ENCODE peak calls at places on chromosomes 3 and 15, in nine cellular contexts. One of them, this sample, is unnamed.

GRCh38 chr3:72960812-72961518 is 35.6 kb upstream of the PPP4R2 start:
- DNase-seq in heart right ventricle: peak
- DNase-seq in mammary epithelial cell: no peak
- DNase-seq in CD8-positive, alpha-beta T cell: no peak
- DNase-seq in stomach: no peak
- DNase-seq in colonic mucosa: peak
- DNase-seq in HL-60: no peak
- DNase-seq in AG04450: peak
- DNase-seq in H9: no peak
- DNase-seq in this sample: no peak

GRCh38 chr3:122052968-122053367 is 2.2 kb upstream of the CD86 start:
- DNase-seq in colonic mucosa: no peak
- DNase-seq in mammary epithelial cell: no peak
- DNase-seq in CD8-positive, alpha-beta T cell: no peak
- DNase-seq in H9: no peak
- DNase-seq in HL-60: no peak
- DNase-seq in heart right ventricle: no peak
- DNase-seq in AG04450: no peak
- DNase-seq in stomach: no peak
- DNase-seq in this sample: no peak

GRCh38 chr15:70523192-70523591 is 240.2 kb downstream of the UACA start:
- DNase-seq in AG04450: no peak
- DNase-seq in HL-60: no peak
- DNase-seq in heart right ventricle: no peak
- DNase-seq in stomach: no peak
- DNase-seq in colonic mucosa: no peak
- DNase-seq in CD8-positive, alpha-beta T cell: no peak
- DNase-seq in H9: peak
- DNase-seq in mammary epithelial cell: no peak
- DNase-seq in this sample: peak

GRCh38 chr3:174495928-174496327 is 363.2 kb upstream of the NAALADL2 start:
- DNase-seq in AG04450: no peak
- DNase-seq in H9: no peak
- DNase-seq in heart right ventricle: no peak
- DNase-seq in colonic mucosa: no peak
- DNase-seq in CD8-positive, alpha-beta T cell: no peak
- DNase-seq in stomach: no peak
- DNase-seq in HL-60: no peak
- DNase-seq in mammary epithelial cell: no peak
- DNase-seq in this sample: no peak

GRCh38 chr3:61299343-61299742 is 48.1 kb upstream of the FHIT start:
- DNase-seq in mammary epithelial cell: no peak
- DNase-seq in AG04450: no peak
- DNase-seq in heart right ventricle: no peak
- DNase-seq in HL-60: no peak
- DNase-seq in H9: no peak
- DNase-seq in stomach: no peak
- DNase-seq in CD8-positive, alpha-beta T cell: no peak
- DNase-seq in colonic mucosa: no peak
- DNase-seq in this sample: peak

GRCh38 chr3:130395916-130396315 is 50.4 kb downstream of the COL6A5 start:
- DNase-seq in mammary epithelial cell: peak
- DNase-seq in H9: peak
- DNase-seq in AG04450: no peak
- DNase-seq in CD8-positive, alpha-beta T cell: no peak
- DNase-seq in HL-60: no peak
- DNase-seq in colonic mucosa: no peak
- DNase-seq in heart right ventricle: no peak
- DNase-seq in stomach: no peak
- DNase-seq in this sample: peak

GRCh38 chr15:83206387-83206970 is 1.1 kb downstream of the HDGFL3 start:
- DNase-seq in H9: peak
- DNase-seq in AG04450: no peak
- DNase-seq in CD8-positive, alpha-beta T cell: no peak
- DNase-seq in colonic mucosa: peak
- DNase-seq in HL-60: no peak
- DNase-seq in stomach: no peak
- DNase-seq in heart right ventricle: no peak
- DNase-seq in mammary epithelial cell: peak
- DNase-seq in this sample: no peak

GRCh38 chr3:135918600-135918999 is 46.9 kb upstream of the PPP2R3A start:
- DNase-seq in CD8-positive, alpha-beta T cell: no peak
- DNase-seq in mammary epithelial cell: peak
- DNase-seq in AG04450: no peak
- DNase-seq in HL-60: no peak
- DNase-seq in H9: no peak
- DNase-seq in heart right ventricle: no peak
- DNase-seq in colonic mucosa: no peak
- DNase-seq in stomach: no peak
- DNase-seq in this sample: no peak

GRCh38 chr15:87500240-87500639 is 756.3 kb downstream of the NTRK3 start:
- DNase-seq in mammary epithelial cell: no peak
- DNase-seq in H9: peak
- DNase-seq in stomach: no peak
- DNase-seq in AG04450: no peak
- DNase-seq in heart right ventricle: no peak
- DNase-seq in colonic mucosa: no peak
- DNase-seq in HL-60: no peak
- DNase-seq in CD8-positive, alpha-beta T cell: no peak
- DNase-seq in this sample: peak

GRCh38 chr3:173747427-173747826 is 349.9 kb downstream of the NLGN1 start:
- DNase-seq in AG04450: no peak
- DNase-seq in H9: no peak
- DNase-seq in colonic mucosa: no peak
- DNase-seq in CD8-positive, alpha-beta T cell: no peak
- DNase-seq in HL-60: no peak
- DNase-seq in heart right ventricle: no peak
- DNase-seq in mammary epithelial cell: peak
- DNase-seq in stomach: no peak
- DNase-seq in this sample: no peak

GRCh38 chr3:69787436-69788168 is 48.3 kb downstream of the MITF start:
- DNase-seq in HL-60: no peak
- DNase-seq in mammary epithelial cell: peak
- DNase-seq in colonic mucosa: no peak
- DNase-seq in stomach: no peak
- DNase-seq in CD8-positive, alpha-beta T cell: no peak
- DNase-seq in AG04450: peak
- DNase-seq in H9: no peak
- DNase-seq in heart right ventricle: no peak
- DNase-seq in this sample: no peak

GRCh38 chr3:43638594-43639447 is 17.0 kb upstream of the ANO10 start:
- DNase-seq in stomach: peak
- DNase-seq in mammary epithelial cell: peak
- DNase-seq in heart right ventricle: no peak
- DNase-seq in CD8-positive, alpha-beta T cell: no peak
- DNase-seq in H9: peak
- DNase-seq in colonic mucosa: peak
- DNase-seq in AG04450: no peak
- DNase-seq in HL-60: no peak
- DNase-seq in this sample: peak

GRCh38 chr15:62883938-62884479 is 158.5 kb upstream of the TPM1 start:
- DNase-seq in H9: no peak
- DNase-seq in stomach: no peak
- DNase-seq in mammary epithelial cell: no peak
- DNase-seq in CD8-positive, alpha-beta T cell: no peak
- DNase-seq in heart right ventricle: no peak
- DNase-seq in colonic mucosa: no peak
- DNase-seq in AG04450: peak
- DNase-seq in HL-60: no peak
- DNase-seq in this sample: no peak

GRCh38 chr3:42961633-42962032 is 17.5 kb upstream of the GASK1A start:
- DNase-seq in heart right ventricle: no peak
- DNase-seq in colonic mucosa: peak
- DNase-seq in mammary epithelial cell: peak
- DNase-seq in H9: no peak
- DNase-seq in CD8-positive, alpha-beta T cell: no peak
- DNase-seq in stomach: peak
- DNase-seq in HL-60: no peak
- DNase-seq in AG04450: peak
- DNase-seq in this sample: peak

GRCh38 chr15:77224352-77224751 is 153.4 kb upstream of the TSPAN3 start:
- DNase-seq in H9: no peak
- DNase-seq in colonic mucosa: no peak
- DNase-seq in stomach: no peak
- DNase-seq in CD8-positive, alpha-beta T cell: no peak
- DNase-seq in mammary epithelial cell: no peak
- DNase-seq in AG04450: no peak
- DNase-seq in HL-60: no peak
- DNase-seq in heart right ventricle: no peak
- DNase-seq in this sample: no peak

GRCh38 chr3:34676431-34676830 is 878.0 kb downstream of the PDCD6IP start:
- DNase-seq in HL-60: no peak
- DNase-seq in CD8-positive, alpha-beta T cell: no peak
- DNase-seq in H9: no peak
- DNase-seq in mammary epithelial cell: no peak
- DNase-seq in stomach: no peak
- DNase-seq in colonic mucosa: no peak
- DNase-seq in AG04450: no peak
- DNase-seq in heart right ventricle: no peak
- DNase-seq in this sample: no peak

GRCh38 chr3:52529376-52530333 is 4.0 kb downstream of the NT5DC2 start:
- DNase-seq in HL-60: no peak
- DNase-seq in H9: no peak
- DNase-seq in AG04450: no peak
- DNase-seq in mammary epithelial cell: no peak
- DNase-seq in stomach: peak
- DNase-seq in CD8-positive, alpha-beta T cell: no peak
- DNase-seq in heart right ventricle: no peak
- DNase-seq in colonic mucosa: no peak
- DNase-seq in this sample: peak

GRCh38 chr3:78871048-78871447 is 896.8 kb downstream of the ROBO1 start:
- DNase-seq in H9: no peak
- DNase-seq in stomach: no peak
- DNase-seq in CD8-positive, alpha-beta T cell: no peak
- DNase-seq in colonic mucosa: no peak
- DNase-seq in HL-60: no peak
- DNase-seq in mammary epithelial cell: peak
- DNase-seq in AG04450: no peak
- DNase-seq in heart right ventricle: no peak
- DNase-seq in this sample: no peak

GRCh38 chr15:27899583-27900295 is 199.4 kb downstream of the OCA2 start:
- DNase-seq in H9: peak
- DNase-seq in CD8-positive, alpha-beta T cell: no peak
- DNase-seq in HL-60: no peak
- DNase-seq in AG04450: no peak
- DNase-seq in heart right ventricle: no peak
- DNase-seq in mammary epithelial cell: no peak
- DNase-seq in stomach: no peak
- DNase-seq in colonic mucosa: no peak
- DNase-seq in this sample: no peak

GRCh38 chr15:74723754-74724334 is 1.5 kb downstream of the CYP1A1 start:
- DNase-seq in CD8-positive, alpha-beta T cell: no peak
- DNase-seq in mammary epithelial cell: peak
- DNase-seq in HL-60: no peak
- DNase-seq in H9: peak
- DNase-seq in stomach: no peak
- DNase-seq in AG04450: no peak
- DNase-seq in colonic mucosa: peak
- DNase-seq in heart right ventricle: no peak
- DNase-seq in this sample: peak

GRCh38 chr15:54519577-54519976 is 541.3 kb downstream of the UNC13C start:
- DNase-seq in mammary epithelial cell: no peak
- DNase-seq in colonic mucosa: no peak
- DNase-seq in H9: no peak
- DNase-seq in AG04450: no peak
- DNase-seq in HL-60: no peak
- DNase-seq in CD8-positive, alpha-beta T cell: no peak
- DNase-seq in heart right ventricle: no peak
- DNase-seq in stomach: no peak
- DNase-seq in this sample: no peak

GRCh38 chr15:32651229-32651837 is 9.8 kb downstream of the SCG5 start:
- DNase-seq in CD8-positive, alpha-beta T cell: peak
- DNase-seq in HL-60: peak
- DNase-seq in H9: peak
- DNase-seq in colonic mucosa: peak
- DNase-seq in AG04450: peak
- DNase-seq in mammary epithelial cell: peak
- DNase-seq in stomach: peak
- DNase-seq in heart right ventricle: no peak
- DNase-seq in this sample: peak

DNA sequence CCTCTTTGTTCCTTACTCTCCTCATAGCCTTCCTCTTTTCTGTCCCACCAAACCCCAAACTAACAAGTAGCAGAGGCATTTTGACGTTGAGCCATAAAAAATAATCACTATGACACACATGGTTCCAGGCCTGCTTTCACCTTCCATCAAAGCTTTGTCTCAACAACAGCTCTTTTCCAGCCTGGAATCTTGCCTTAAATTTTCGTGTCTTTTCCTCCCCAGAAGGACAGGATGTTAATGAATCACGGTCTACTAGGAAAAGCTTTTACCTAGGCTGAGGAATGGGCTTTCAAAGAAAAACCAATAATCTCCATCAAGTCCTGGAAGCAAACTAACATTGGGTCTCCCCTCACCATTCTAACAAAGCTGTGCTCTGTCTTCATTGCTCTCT is 107.1 kb upstream of the SLC4A7 start:
- DNase-seq in stomach: no peak
- DNase-seq in heart right ventricle: no peak
- DNase-seq in colonic mucosa: no peak
- DNase-seq in mammary epithelial cell: no peak
- DNase-seq in HL-60: no peak
- DNase-seq in AG04450: no peak
- DNase-seq in H9: no peak
- DNase-seq in CD8-positive, alpha-beta T cell: no peak
- DNase-seq in this sample: no peak
- H3K27ac ChIP-seq in stomach: peak
- H3K27ac ChIP-seq in heart right ventricle: no peak
- H3K27ac ChIP-seq in colonic mucosa: peak
- H3K27ac ChIP-seq in mammary epithelial cell: no peak
- H3K27ac ChIP-seq in HL-60: no peak
- H3K27ac ChIP-seq in AG04450: no peak
- H3K27ac ChIP-seq in H9: no peak
- H3K27ac ChIP-seq in CD8-positive, alpha-beta T cell: no peak
- H3K27ac ChIP-seq in this sample: no peak

GRCh38 chr15:92500023-92500630 is 106.4 kb downstream of the ST8SIA2 start:
- DNase-seq in stomach: no peak
- DNase-seq in CD8-positive, alpha-beta T cell: no peak
- DNase-seq in H9: no peak
- DNase-seq in colonic mucosa: no peak
- DNase-seq in HL-60: no peak
- DNase-seq in mammary epithelial cell: no peak
- DNase-seq in heart right ventricle: no peak
- DNase-seq in AG04450: no peak
- DNase-seq in this sample: no peak
- TF ChIP-seq CTCF in stomach: no peak
- TF ChIP-seq CTCF in CD8-positive, alpha-beta T cell: no peak
- TF ChIP-seq CTCF in H9: no peak
- TF ChIP-seq CTCF in colonic mucosa: no peak
- TF ChIP-seq CTCF in HL-60: no peak
- TF ChIP-seq CTCF in mammary epithelial cell: no peak
- TF ChIP-seq CTCF in heart right ventricle: no peak
- TF ChIP-seq CTCF in AG04450: no peak
- TF ChIP-seq CTCF in this sample: no peak

GRCh38 chr15:89003865-89004725 is 84.2 kb upstream of the ABHD2 start:
- DNase-seq in mammary epithelial cell: no peak
- DNase-seq in colonic mucosa: peak
- DNase-seq in CD8-positive, alpha-beta T cell: no peak
- DNase-seq in stomach: no peak
- DNase-seq in heart right ventricle: peak
- DNase-seq in AG04450: peak
- DNase-seq in HL-60: no peak
- DNase-seq in H9: peak
- DNase-seq in this sample: peak
- H3K27ac ChIP-seq in mammary epithelial cell: no peak
- H3K27ac ChIP-seq in colonic mucosa: no peak
- H3K27ac ChIP-seq in CD8-positive, alpha-beta T cell: no peak
- H3K27ac ChIP-seq in stomach: no peak
- H3K27ac ChIP-seq in heart right ventricle: no peak
- H3K27ac ChIP-seq in AG04450: no peak
- H3K27ac ChIP-seq in HL-60: no peak
- H3K27ac ChIP-seq in H9: no peak
- H3K27ac ChIP-seq in this sample: no peak

GRCh38 chr3:124059580-124059979 is 67.7 kb upstream of the ROPN1 start:
- DNase-seq in HL-60: no peak
- DNase-seq in AG04450: no peak
- DNase-seq in CD8-positive, alpha-beta T cell: no peak
- DNase-seq in heart right ventricle: no peak
- DNase-seq in stomach: no peak
- DNase-seq in H9: no peak
- DNase-seq in mammary epithelial cell: no peak
- DNase-seq in colonic mucosa: no peak
- DNase-seq in this sample: no peak
- TF ChIP-seq CTCF in HL-60: no peak
- TF ChIP-seq CTCF in AG04450: no peak
- TF ChIP-seq CTCF in CD8-positive, alpha-beta T cell: no peak
- TF ChIP-seq CTCF in heart right ventricle: no peak
- TF ChIP-seq CTCF in stomach: no peak
- TF ChIP-seq CTCF in H9: no peak
- TF ChIP-seq CTCF in mammary epithelial cell: no peak
- TF ChIP-seq CTCF in colonic mucosa: no peak
- TF ChIP-seq CTCF in this sample: no peak